ENCODE peak calls at places on chromosomes 12 and 14, in four cellular contexts. B is NCI-H345, E is mesothelial cell of epicardium, R is GDM1. H is an unnamed sample.

GRCh38 chr14:30888480-30889243 is 14.3 kb downstream of the COCH start:
- DNase-seq in E (no peak), R (no peak), B (no peak), H (no peak)

GRCh38 chr14:37436519-37436918 is 158.5 kb downstream of the FOXA1 start:
- DNase-seq in E (no peak), R (no peak), B (peak; percentile 17), H (no peak)

GRCh38 chr12:5097786-5098185 is 54.1 kb downstream of the KCNA5 start:
- DNase-seq in B (no peak), E (no peak), R (no peak), H (no peak)

GRCh38 chr14:99512110-99512449 is 30.9 kb downstream of the CCNK start:
- DNase-seq in B (no peak), R (no peak), E (no peak), H (no peak)

GRCh38 chr14:59009967-59010366 is 178.5 kb upstream of the DAAM1 start:
- DNase-seq in E (no peak), R (no peak), B (no peak), H (no peak)

GRCh38 chr12:114167431-114167830 is 201.3 kb upstream of the RBM19 start:
- DNase-seq in R (no peak), E (no peak), B (no peak), H (no peak)

GRCh38 chr12:75481774-75482173 is 1.2 kb downstream of the GLIPR1 start:
- DNase-seq in E (no peak), B (no peak), R (no peak), H (no peak)

GRCh38 chr14:61250063-61250462 is 31.1 kb downstream of the TMEM30B start:
- DNase-seq in E (no peak), B (no peak), R (no peak), H (no peak)

GRCh38 chr14:64502476-64503183 is 1.0 kb downstream of the ZBTB25 start:
- DNase-seq in B (peak; percentile 35), R (no peak), E (no peak), H (peak; percentile 16)

GRCh38 chr14:24574206-24574774 is 1.8 kb downstream of the CTSG start:
- DNase-seq in R (no peak), E (no peak), B (no peak), H (no peak)

H was measured in KG1.